ENCODE peak calls at places on chromosome 6, in eight cellular contexts. K is AG04450, L is IMR-90, A is astrocyte, I is endodermal cell, Q is mammary epithelial cell, D is neuronal stem cell, B is right lobe of liver. G is an unnamed sample.

GRCh38 chr6:79869184-79869583 is 78.2 kb downstream of the ELOVL4 start:
- DNase-seq in K (no peak), L (no peak), A (no peak), I (no peak), Q (no peak), D (no peak), B (no peak), G (no peak)

GRCh38 chr6:56719310-56719709 is 76.6 kb upstream of the DST start:
- DNase-seq in K (no peak), L (no peak), A (peak), I (no peak), Q (no peak), D (no peak), B (no peak), G (no peak)

GRCh38 chr6:36888115-36888643 is 2.4 kb downstream of the C6orf89 start:
- DNase-seq in K (no peak), L (no peak), A (no peak), I (no peak), Q (no peak), D (no peak), B (no peak), G (no peak)

GRCh38 chr6:152661776-152662175 is 24.6 kb upstream of the SYNE1 start:
- DNase-seq in K (no peak), L (no peak), A (no peak), I (no peak), Q (no peak), D (no peak), B (no peak), G (no peak)

GRCh38 chr6:166540631-166541331 is 45.7 kb downstream of the RAMACL start:
- DNase-seq in K (no peak), L (peak), A (peak), I (no peak), Q (no peak), D (no peak), B (no peak), G (peak)

GRCh38 chr6:137307163-137307851 is 88.1 kb upstream of the IFNGR1 start:
- DNase-seq in K (no peak), L (no peak), A (no peak), I (no peak), Q (no peak), D (no peak), B (no peak), G (no peak)

GRCh38 chr6:101042966-101043365 is 161.8 kb upstream of the ASCC3 start:
- DNase-seq in K (no peak), L (no peak), A (no peak), I (no peak), Q (no peak), D (no peak), B (no peak), G (no peak)

GRCh38 chr6:166572370-166573261 is 13.9 kb downstream of the RAMACL start:
- DNase-seq in K (peak), L (peak), A (peak), I (peak), Q (no peak), D (no peak), B (no peak), G (no peak)

GRCh38 chr6:45532626-45533258 is 155.0 kb upstream of the SUPT3H start:
- DNase-seq in K (no peak), L (peak), A (no peak), I (no peak), Q (no peak), D (no peak), B (no peak), G (no peak)

GRCh38 chr6:10146723-10147451 is 268.0 kb downstream of the TFAP2A start:
- DNase-seq in K (no peak), L (peak), A (peak), I (peak), Q (peak), D (peak), B (no peak), G (no peak)

GRCh38 chr6:18339599-18339998 is 47.6 kb upstream of the RNF144B start:
- DNase-seq in K (no peak), L (no peak), A (no peak), I (no peak), Q (no peak), D (no peak), B (no peak), G (no peak)

GRCh38 chr6:74320076-74320475 is 624.1 kb downstream of the CD109 start:
- DNase-seq in K (no peak), L (no peak), A (no peak), I (no peak), Q (no peak), D (no peak), B (no peak), G (no peak)

GRCh38 chr6:148846778-148847761 is 100.2 kb downstream of the UST start:
- DNase-seq in K (no peak), L (peak), A (no peak), I (no peak), Q (no peak), D (no peak), B (no peak), G (no peak)

GRCh38 chr6:144528605-144529425 is 243.7 kb downstream of the UTRN start:
- DNase-seq in K (no peak), L (peak), A (peak), I (peak), Q (peak), D (peak), B (no peak), G (no peak)

GRCh38 chr6:33673847-33674246 is 37.7 kb downstream of the UQCC2 start:
- DNase-seq in K (no peak), L (no peak), A (no peak), I (no peak), Q (no peak), D (peak), B (no peak), G (no peak)

GRCh38 chr6:111918825-111919224 is 45.6 kb upstream of the FYN start:
- DNase-seq in K (no peak), L (peak), A (peak), I (no peak), Q (no peak), D (no peak), B (no peak), G (no peak)

GRCh38 chr6:158231551-158232444 is 63.6 kb downstream of the GTF2H5 start:
- DNase-seq in K (no peak), L (peak), A (peak), I (peak), Q (peak), D (peak), B (peak), G (peak)

GRCh38 chr6:158627168-158627939 is 17.2 kb downstream of the DYNLT1 start:
- DNase-seq in K (no peak), L (no peak), A (no peak), I (peak), Q (no peak), D (no peak), B (no peak), G (no peak)

DNA sequence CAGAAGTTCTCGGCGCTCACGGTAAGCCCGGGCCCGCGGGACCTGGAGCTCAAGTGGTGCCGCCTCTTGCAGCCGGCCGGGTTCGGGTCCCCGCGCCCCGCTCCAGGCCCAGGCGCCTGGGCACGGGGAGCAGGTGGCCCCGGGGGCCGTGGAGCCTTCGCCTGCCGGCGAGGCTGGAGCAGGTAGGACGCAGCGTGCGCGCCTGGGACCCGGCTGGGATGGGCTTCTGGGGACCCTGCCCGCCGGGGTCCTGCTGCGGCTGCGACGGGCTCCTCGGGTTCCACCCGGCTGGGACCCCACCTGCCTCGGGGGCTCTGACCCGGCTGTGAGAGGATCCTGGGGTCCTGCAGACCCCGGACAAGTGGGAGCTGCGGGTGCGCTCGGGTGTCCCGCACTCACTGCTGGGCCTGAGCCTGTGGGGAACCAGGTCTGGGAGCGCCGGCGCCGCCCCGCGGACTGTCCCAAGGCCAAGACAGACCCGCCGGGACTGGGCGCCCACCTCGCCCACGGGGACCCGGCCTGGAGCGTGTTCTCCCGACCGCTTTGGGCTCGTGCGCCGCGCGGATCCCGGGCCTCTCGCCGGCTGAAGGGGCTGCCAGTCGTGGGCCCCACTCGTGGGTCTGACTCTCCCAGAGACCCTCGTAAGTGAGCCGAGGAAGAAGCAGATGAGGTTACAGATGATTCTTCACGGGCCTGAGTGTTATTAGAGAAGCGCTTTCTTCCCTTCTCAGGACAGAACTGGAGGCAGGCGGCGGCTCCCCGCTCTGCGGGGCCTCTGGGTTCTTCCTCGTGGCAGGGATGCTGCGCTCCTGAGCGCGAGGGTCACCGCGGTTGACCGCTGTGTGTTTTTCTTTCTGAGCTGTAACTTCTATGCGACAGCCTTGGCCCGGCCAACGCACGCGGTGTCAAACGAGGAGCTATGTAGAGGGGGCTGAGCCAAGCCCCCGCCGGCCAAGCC is 729 bp downstream of the SMOC2 start:
- DNase-seq in K (no peak), L (no peak), A (no peak), I (peak), Q (no peak), D (no peak), B (no peak), G (no peak)
- H3K4me3 ChIP-seq in K (no peak), L (no peak), A (no peak), I (peak), Q (no peak), D (peak), B (no peak), G (no peak)

DNA sequence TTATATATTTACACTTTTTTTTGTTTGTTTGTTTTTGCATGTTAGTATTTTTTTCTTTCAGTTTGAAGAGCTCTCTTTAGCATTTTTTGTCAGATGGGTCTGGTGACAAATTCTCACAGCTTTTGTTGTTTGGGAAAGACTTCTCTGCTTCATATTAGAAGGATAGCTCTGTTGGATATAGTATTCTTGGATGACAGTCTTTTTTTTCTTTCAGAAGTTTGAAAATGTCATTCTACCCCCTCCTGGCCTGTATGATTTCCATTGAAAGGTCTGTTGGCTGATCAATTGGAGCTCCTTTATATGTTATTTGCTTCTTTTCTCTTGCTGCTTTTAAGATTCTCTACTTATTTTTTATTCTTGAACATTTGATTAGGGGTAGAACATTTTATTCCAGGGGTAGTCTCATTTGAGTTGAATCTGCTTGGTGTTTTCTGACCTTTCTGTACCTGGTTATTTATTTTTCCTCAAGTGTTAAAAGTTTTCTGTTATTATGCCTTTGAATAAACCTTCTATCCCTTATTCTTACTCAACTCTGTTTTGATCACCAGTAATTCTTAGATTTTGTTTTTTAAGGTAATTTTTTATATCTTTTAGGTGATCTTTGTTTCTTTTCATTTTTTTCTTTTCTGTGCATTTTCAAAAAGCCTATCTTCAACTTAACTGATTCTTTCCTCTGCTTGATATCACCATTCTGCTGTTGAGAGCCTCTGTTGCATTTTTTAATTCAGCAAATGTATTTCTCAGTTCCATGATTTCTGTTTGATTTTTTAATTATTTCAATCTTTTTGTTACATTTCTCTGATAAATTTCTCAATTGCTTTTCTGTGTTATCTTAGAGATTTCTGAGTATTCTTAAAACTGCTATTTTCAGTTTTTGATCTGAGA is 176.8 kb upstream of the ECI2 start:
- DNase-seq in K (no peak), L (no peak), A (no peak), I (no peak), Q (no peak), D (no peak), B (no peak), G (no peak)
- H3K27ac ChIP-seq in K (no peak), L (no peak), A (no peak), I (no peak), Q (peak), D (no peak), B (no peak), G (no peak)

DNA sequence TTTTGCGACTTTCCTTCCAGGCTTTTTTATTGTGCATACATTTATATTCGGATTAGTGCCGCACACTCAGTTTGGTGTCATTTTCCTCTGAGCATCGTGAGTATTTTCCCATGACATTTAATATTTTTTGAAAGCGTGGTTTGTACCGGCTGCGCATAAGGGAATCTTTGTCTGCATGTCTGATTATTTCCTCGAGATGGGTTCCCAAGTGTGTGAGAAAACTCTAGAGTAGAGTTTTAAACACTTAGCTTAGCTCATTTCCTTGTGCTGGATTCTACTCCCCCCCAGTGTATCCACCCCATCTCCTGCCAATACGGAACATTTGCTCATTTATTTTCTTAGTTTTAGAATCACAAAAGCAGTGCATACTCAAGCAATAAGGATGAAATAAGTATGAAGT is 94.3 kb downstream of the CDC5L start:
- DNase-seq in K (no peak), L (no peak), A (no peak), I (no peak), Q (no peak), D (no peak), B (no peak), G (no peak)
- H3K4me3 ChIP-seq in K (no peak), L (no peak), A (no peak), I (no peak), Q (no peak), D (no peak), B (no peak), G (no peak)

GRCh38 chr6:13500264-13500663 is 12.9 kb upstream of the GFOD1 start:
- DNase-seq in K (no peak), L (no peak), A (no peak), I (no peak), Q (peak), D (no peak), B (no peak), G (no peak)
- H3K27ac ChIP-seq in K (no peak), L (no peak), A (no peak), I (no peak), Q (no peak), D (no peak), B (no peak), G (no peak)

DNA sequence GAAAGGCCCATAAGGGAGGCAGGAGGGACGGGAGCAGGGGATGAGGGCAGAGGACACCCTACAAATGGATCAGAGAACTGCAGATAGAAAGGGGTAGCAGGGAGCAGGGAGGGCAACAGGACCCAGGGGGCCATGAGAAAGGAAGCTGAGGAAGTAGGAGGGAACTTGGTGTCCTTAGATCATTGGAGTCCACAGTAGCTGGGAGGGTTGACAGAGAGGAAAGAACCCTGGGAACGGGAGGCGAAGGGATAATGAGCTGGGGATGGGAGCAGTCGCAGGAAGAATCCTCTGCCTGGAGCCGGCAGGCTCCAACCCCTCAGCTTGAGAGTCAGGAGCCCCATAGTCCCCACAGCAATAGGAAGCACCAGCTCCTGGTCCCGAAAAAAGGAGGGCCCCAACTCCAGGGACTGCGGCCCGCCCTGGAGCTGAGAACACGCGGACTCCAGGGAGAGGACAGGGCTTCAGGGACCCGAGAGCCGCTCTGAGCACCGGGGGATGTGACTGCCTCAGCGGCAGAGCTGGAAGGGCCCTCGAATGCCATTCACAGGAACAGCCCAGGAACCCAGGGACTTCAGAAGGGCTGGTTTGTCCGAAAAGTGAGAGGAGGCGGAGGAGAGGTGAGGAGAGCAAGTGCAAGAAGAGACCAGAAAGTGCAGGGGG is 32.7 kb downstream of the HLA-A start:
- DNase-seq in K (no peak), L (no peak), A (no peak), I (peak), Q (no peak), D (no peak), B (no peak), G (no peak)
- H3K4me3 ChIP-seq in K (no peak), L (no peak), A (no peak), I (peak), Q (no peak), D (no peak), B (peak), G (no peak)

G was measured in effector memory CD4-positive, alpha-beta T cell.